ENCODE peak calls at places on chromosomes 6 and 20, in ten cellular contexts. Y is neural progenitor cell, Q is OCI-LY7, P is H9, E is mesendoderm, T is PC-9, U is endothelial cell of umbilical vein, H is GM23248, Z is SK-N-SH, I is PC-3. W is an unnamed sample.

GRCh38 chr20:513429-513828 is 30.2 kb downstream of the CSNK2A1 start:
- DNase-seq in I (no peak), Q (no peak), H (peak; percentile 55), U (no peak), Z (no peak), Y (no peak), E (no peak), P (no peak), T (no peak), W (peak; percentile 29)

GRCh38 chr6:28311139-28311823 is 24.7 kb downstream of the ZSCAN31 start:
- DNase-seq in T (no peak), I (no peak), P (no peak), U (no peak), H (no peak), Z (no peak), E (no peak), Q (no peak), Y (peak; percentile 39), W (no peak)

GRCh38 chr6:144185133-144185836 is 35.0 kb downstream of the STX11 start:
- DNase-seq in I (peak; percentile 59), P (no peak), U (no peak), Q (no peak), E (no peak), Y (no peak), H (peak; percentile 10), Z (no peak), T (no peak), W (peak; percentile 36)

GRCh38 chr20:3420211-3420707 is 12.8 kb upstream of the DNAAF9 start:
- DNase-seq in T (no peak), U (no peak), P (no peak), E (no peak), Q (no peak), I (peak; percentile 23), H (peak; percentile 84), Z (no peak), Y (no peak), W (peak; percentile 78)

GRCh38 chr6:148577687-148578488 is 168.9 kb upstream of the UST start:
- DNase-seq in I (peak; percentile 80), T (peak; percentile 56), H (peak; percentile 93), Q (peak; percentile 69), Y (peak; percentile 93), U (peak; percentile 68), P (peak; percentile 91), E (peak; percentile 95), Z (peak; percentile 39), W (peak; percentile 86)

GRCh38 chr6:44264154-44265002 is 973 bp downstream of the NFKBIE start:
- DNase-seq in E (no peak), I (no peak), U (no peak), T (no peak), P (no peak), H (peak; percentile 51), Q (peak; percentile 90), Z (peak; percentile 27), Y (no peak), W (no peak)

GRCh38 chr6:48535569-48535968 is 424.6 kb upstream of the PTCHD4 start:
- DNase-seq in U (no peak), I (peak; percentile 80), H (no peak), Q (no peak), T (peak; percentile 50), E (peak; percentile 50), P (no peak), Z (no peak), Y (peak; percentile 10), W (peak; percentile 93)

GRCh38 chr20:49938173-49939163 is 2.3 kb downstream of the RNF114 start:
- DNase-seq in U (peak; percentile 49), Y (no peak), H (peak; percentile 83), Q (no peak), T (no peak), I (peak; percentile 40), P (no peak), E (no peak), Z (peak; percentile 76), W (peak; percentile 71)

GRCh38 chr6:131290955-131291354 is 155.7 kb downstream of the AKAP7 start:
- DNase-seq in U (no peak), H (no peak), Z (no peak), Y (no peak), E (peak; percentile 3), T (no peak), I (no peak), Q (no peak), P (no peak), W (no peak)

GRCh38 chr20:32742322-32743236 is 688 bp downstream of the COMMD7 start:
- DNase-seq in E (peak; percentile 87), T (no peak), Y (peak; percentile 25), H (no peak), I (no peak), U (no peak), P (no peak), Q (peak; percentile 35), Z (peak; percentile 39), W (no peak)

GRCh38 chr6:107458687-107459282 is 579 bp downstream of the PDSS2 start:
- DNase-seq in T (peak; percentile 26), E (peak; percentile 46), U (peak; percentile 50), Y (no peak), Q (peak; percentile 74), P (peak; percentile 43), I (peak; percentile 26), Z (no peak), H (peak; percentile 58), W (peak; percentile 31)

GRCh38 chr6:45997875-45998506 is 17.7 kb downstream of the CLIC5 start:
- DNase-seq in T (no peak), Z (no peak), Y (no peak), U (no peak), P (no peak), Q (no peak), H (no peak), E (peak; percentile 49), I (no peak), W (no peak)

GRCh38 chr6:81668615-81669047 is 83.8 kb downstream of the TENT5A start:
- DNase-seq in I (no peak), H (no peak), U (no peak), P (no peak), Q (no peak), E (no peak), Y (no peak), T (no peak), Z (no peak), W (no peak)

GRCh38 chr20:33828912-33829560 is 17.9 kb downstream of the CHMP4B start:
- DNase-seq in H (no peak), U (no peak), Q (no peak), Y (no peak), Z (no peak), E (no peak), T (no peak), P (no peak), I (no peak), W (no peak)

GRCh38 chr6:130961148-130961547 is 101.9 kb downstream of the EPB41L2 start:
- DNase-seq in Y (no peak), P (no peak), Q (no peak), H (no peak), U (no peak), Z (no peak), I (no peak), T (no peak), E (no peak), W (no peak)

GRCh38 chr20:58597021-58597940 is 53.8 kb upstream of the STX16 start:
- DNase-seq in U (no peak), I (no peak), E (no peak), Q (no peak), H (peak; percentile 62), T (no peak), Z (no peak), P (no peak), Y (peak; percentile 67), W (peak; percentile 33)

GRCh38 chr6:107585815-107586435 is 96.0 kb downstream of the SOBP start:
- DNase-seq in Y (no peak), Q (no peak), T (no peak), E (no peak), I (no peak), H (no peak), P (no peak), Z (no peak), U (no peak), W (no peak)

GRCh38 chr6:56483929-56484328 is 158.8 kb downstream of the DST start:
- DNase-seq in I (peak; percentile 93), Y (no peak), T (no peak), E (no peak), Z (no peak), U (peak; percentile 4), P (no peak), H (peak; percentile 82), Q (no peak), W (peak; percentile 84)

GRCh38 chr6:55100729-55101128 is 73.6 kb upstream of the HCRTR2 start:
- DNase-seq in U (no peak), P (no peak), H (no peak), Y (no peak), T (no peak), I (no peak), E (no peak), Z (no peak), Q (no peak), W (no peak)

DNA sequence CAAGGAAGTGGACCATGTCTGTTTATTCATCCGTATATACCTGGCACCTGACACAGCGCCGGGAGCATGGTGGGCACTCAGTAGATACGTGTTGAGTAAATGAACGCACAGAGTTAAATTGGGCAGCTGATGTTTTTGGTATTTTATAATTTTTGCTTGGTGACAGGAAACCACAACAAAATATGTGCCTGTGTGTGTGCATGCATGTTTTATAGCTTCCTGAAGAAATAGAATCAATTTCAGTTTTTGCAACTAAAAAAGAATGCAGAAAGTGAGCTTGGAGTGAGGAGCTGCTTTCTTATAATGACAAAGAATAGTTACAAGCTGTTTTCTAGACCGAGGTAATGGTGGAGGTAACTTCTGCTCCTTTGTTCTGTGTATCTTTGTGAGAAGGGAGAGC is 91.5 kb downstream of the PLCB4 start:
- DNase-seq in T (no peak), Y (no peak), E (no peak), H (no peak), Q (no peak), P (no peak), U (no peak), Z (no peak), I (no peak), W (peak; percentile 9)
- H3K4me2 ChIP-seq in T (no peak overlapping the region), Y (peak overlapping the region; percentile 48), E (no peak overlapping the region), H (peak overlapping the region; percentile 62), Q (no peak overlapping the region), P (no peak overlapping the region), U (no peak overlapping the region), Z (peak overlapping the region; percentile 23), I (no peak overlapping the region), W (peak overlapping the region; percentile 23)

GRCh38 chr6:33926451-33926850 is 122.6 kb upstream of the MLN start:
- DNase-seq in Z (peak; percentile 76), H (peak; percentile 22), I (peak; percentile 38), U (peak; percentile 9), T (no peak), Y (peak; percentile 66), E (peak; percentile 79), P (peak; percentile 71), Q (peak; percentile 51), W (no peak)
- H3K4me2 ChIP-seq in Z (no peak overlapping the region), H (no peak overlapping the region), I (no peak overlapping the region), U (no peak overlapping the region), T (no peak overlapping the region), Y (no peak overlapping the region), E (no peak overlapping the region), P (no peak overlapping the region), Q (no peak overlapping the region), W (no peak overlapping the region)

GRCh38 chr20:56388882-56389281 is 3.1 kb downstream of the AURKA start:
- DNase-seq in T (no peak), I (no peak), Y (no peak), Z (no peak), U (no peak), H (no peak), E (no peak), P (no peak), Q (no peak), W (no peak)
- H3K4me2 ChIP-seq in T (no peak overlapping the region), I (no peak overlapping the region), Y (no peak overlapping the region), Z (no peak overlapping the region), U (no peak overlapping the region), H (no peak overlapping the region), E (no peak overlapping the region), P (no peak overlapping the region), Q (no peak overlapping the region), W (no peak overlapping the region)

GRCh38 chr20:64038252-64038578 is 2.2 kb downstream of the C20orf204 start:
- DNase-seq in Z (no peak), Y (no peak), T (no peak), E (no peak), U (no peak), I (no peak), Q (peak; percentile 51), H (no peak), P (peak; percentile 51), W (no peak)
- H3K4me2 ChIP-seq in Z (peak overlapping the region; percentile 82), Y (peak overlapping the region; percentile 88), T (peak overlapping the region; percentile 97), E (peak overlapping the region; percentile 48), U (peak overlapping the region; percentile 48), I (peak overlapping the region; percentile 88), Q (peak overlapping the region; percentile 86), H (no peak overlapping the region), P (peak overlapping the region; percentile 32), W (no peak overlapping the region)